ENCODE peak calls at places on chromosomes 1 and 21, in five cellular contexts. K, T, N, J and W are unnamed samples.

GRCh38 chr1:92832537-92833160 is 809 bp downstream of the RPL5 start:
- DNase-seq in K (no peak), T (no peak), N (no peak), J (no peak), W (no peak)

GRCh38 chr1:200040516-200041138 is 13.1 kb downstream of the NR5A2 start:
- DNase-seq in K (no peak), T (peak), N (peak), J (no peak), W (no peak)

GRCh38 chr1:22969224-22969829 is 3.3 kb downstream of the LACTBL1 start:
- DNase-seq in K (no peak), T (no peak), N (no peak), J (no peak), W (no peak)

GRCh38 chr1:54052470-54052933 is 502 bp downstream of the TMEM59 start:
- DNase-seq in K (peak), T (peak), N (peak), J (no peak), W (peak)

GRCh38 chr1:44405804-44406743 is 1.0 kb downstream of the RNF220 start:
- DNase-seq in K (no peak), T (no peak), N (no peak), J (no peak), W (peak)

GRCh38 chr1:22745675-22746585 is 35.3 kb downstream of the EPHB2 start:
- DNase-seq in K (no peak), T (no peak), N (no peak), J (no peak), W (no peak)

GRCh38 chr1:240344918-240345317 is 253.2 kb downstream of the FMN2 start:
- DNase-seq in K (no peak), T (no peak), N (no peak), J (no peak), W (no peak)

GRCh38 chr1:113875714-113876113 is 4.2 kb upstream of the PTPN22 start:
- DNase-seq in K (no peak), T (no peak), N (no peak), J (no peak), W (no peak)

GRCh38 chr21:41614456-41615010 is 106.6 kb upstream of the TMPRSS2 start:
- DNase-seq in K (no peak), T (no peak), N (no peak), J (no peak), W (no peak)

GRCh38 chr1:24503003-24503751 is 541 bp downstream of the RCAN3 start:
- DNase-seq in K (no peak), T (no peak), N (peak), J (no peak), W (peak)

GRCh38 chr1:8464987-8465386 is 147.1 kb downstream of the SLC45A1 start:
- DNase-seq in K (no peak), T (no peak), N (no peak), J (no peak), W (no peak)
- TF ChIP-seq CTCF in K (no peak), T (no peak), N (no peak), J (no peak), W (no peak)

GRCh38 chr1:39167632-39168209 is 36.8 kb upstream of the MACF1 start:
- DNase-seq in K (no peak), T (peak), N (no peak), J (no peak), W (no peak)

GRCh38 chr1:39163469-39163868 is 41.0 kb upstream of the MACF1 start:
- DNase-seq in K (no peak), T (no peak), N (no peak), J (no peak), W (no peak)

GRCh38 chr1:39164256-39164655 is 40.2 kb upstream of the MACF1 start:
- DNase-seq in K (no peak), T (no peak), N (no peak), J (no peak), W (no peak)

GRCh38 chr1:39165488-39165887 is 39.0 kb upstream of the MACF1 start:
- DNase-seq in K (no peak), T (no peak), N (no peak), J (no peak), W (no peak)

GRCh38 chr1:39165049-39165448 is 39.4 kb upstream of the MACF1 start:
- DNase-seq in K (no peak), T (no peak), N (no peak), J (no peak), W (no peak)
- TF ChIP-seq CTCF in K (no peak), T (no peak), N (no peak), J (no peak), W (no peak)

GRCh38 chr1:40161888-40162397 is 756 bp downstream of the RLF start:
- DNase-seq in K (peak), T (no peak), N (no peak), J (no peak), W (no peak)
- TF ChIP-seq CTCF in K (no peak), T (no peak), N (no peak), J (peak), W (no peak)

DNA sequence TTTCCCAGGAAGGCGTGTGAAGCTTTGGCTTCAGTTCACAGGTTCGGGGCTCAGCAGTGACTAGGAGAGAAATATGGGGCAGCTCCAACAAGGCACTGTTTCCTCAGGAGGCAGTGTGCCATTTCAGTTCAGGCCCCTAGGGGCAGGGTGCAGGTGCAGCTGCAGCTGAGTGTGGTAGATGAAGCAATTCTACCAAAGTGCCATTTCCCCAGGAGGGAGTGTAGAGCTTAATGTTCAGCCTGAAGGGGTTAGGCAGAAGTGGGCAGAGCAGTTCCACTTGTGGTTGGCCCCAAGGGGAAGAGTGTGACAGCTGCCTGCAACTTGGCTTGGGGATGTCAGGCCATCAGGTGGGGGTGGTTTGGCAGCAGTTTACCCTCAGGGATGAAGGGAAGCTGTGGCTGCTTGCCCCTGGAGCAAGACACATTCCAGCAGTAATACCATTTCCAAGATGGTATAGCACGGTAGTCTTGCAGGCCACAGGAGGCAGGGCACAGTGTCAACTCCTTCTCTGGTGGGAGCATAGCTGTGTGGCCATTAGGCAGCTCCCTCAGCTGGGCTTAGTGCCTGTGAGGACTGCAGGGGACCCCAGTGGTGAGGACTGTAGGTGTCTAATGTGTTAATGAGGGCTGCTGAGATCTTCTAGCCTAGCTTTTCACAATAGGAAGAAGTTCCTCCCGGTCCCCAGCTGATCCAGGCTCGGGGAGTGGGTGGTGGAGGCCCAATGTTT is 34.7 kb downstream of the RGSL1 start:
- DNase-seq in K (no peak), T (peak), N (peak), J (no peak), W (peak)
- TF ChIP-seq CTCF in K (no peak), T (peak), N (peak), J (peak), W (peak)

GRCh38 chr1:232398823-232399222 is 231.1 kb downstream of the SIPA1L2 start:
- DNase-seq in K (no peak), T (no peak), N (peak), J (no peak), W (no peak)

GRCh38 chr1:232407120-232407519 is 222.8 kb downstream of the SIPA1L2 start:
- DNase-seq in K (no peak), T (no peak), N (no peak), J (no peak), W (no peak)

GRCh38 chr1:232404227-232404626 is 225.7 kb downstream of the SIPA1L2 start:
- DNase-seq in K (no peak), T (no peak), N (no peak), J (no peak), W (no peak)

GRCh38 chr1:232404981-232405380 is 225.0 kb downstream of the SIPA1L2 start:
- DNase-seq in K (no peak), T (no peak), N (no peak), J (no peak), W (no peak)

GRCh38 chr1:232403017-232403714 is 226.8 kb downstream of the SIPA1L2 start:
- DNase-seq in K (no peak), T (no peak), N (no peak), J (no peak), W (no peak)
- TF ChIP-seq CTCF in K (no peak), T (no peak), N (no peak), J (peak), W (no peak)